ENCODE peak calls at places on chromosomes 4 and X, in four cellular contexts. One of them, this sample, is unnamed. For H3K27me3, the result is how much of the 10 kb centered on the place peaks cover.

GRCh38 chr4:38715076-38715475 is 51.1 kb downstream of the KLF3 start:
- DNase-seq in aorta: no peak
- DNase-seq in ovary: no peak
- DNase-seq in lung: no peak
- DNase-seq in this sample: no peak

GRCh38 chr4:149595500-149595899 is 220.1 kb downstream of the IQCM start:
- DNase-seq in ovary: no peak
- DNase-seq in lung: no peak
- DNase-seq in aorta: no peak
- DNase-seq in this sample: no peak

GRCh38 chr4:128384091-128384520 is 96.5 kb upstream of the PGRMC2 start:
- DNase-seq in aorta: no peak
- DNase-seq in lung: no peak
- DNase-seq in ovary: no peak
- DNase-seq in this sample: no peak

GRCh38 chr4:99593781-99594636 is 19.4 kb downstream of the MTTP start:
- DNase-seq in lung: no peak
- DNase-seq in ovary: no peak
- DNase-seq in aorta: no peak
- DNase-seq in this sample: no peak

GRCh38 chr4:40202474-40202873 is 5.6 kb downstream of the RHOH start:
- DNase-seq in ovary: no peak
- DNase-seq in lung: no peak
- DNase-seq in aorta: no peak
- DNase-seq in this sample: no peak

GRCh38 chr4:124527364-124527763 is 185.2 kb downstream of the ANKRD50 start:
- DNase-seq in lung: no peak
- DNase-seq in ovary: no peak
- DNase-seq in aorta: no peak
- DNase-seq in this sample: no peak

GRCh38 chr4:57442834-57443291 is 332.7 kb upstream of the IGFBP7 start:
- DNase-seq in aorta: no peak
- DNase-seq in lung: no peak
- DNase-seq in ovary: no peak
- DNase-seq in this sample: peak

GRCh38 chrX:46903458-46904242 is 8.6 kb upstream of the JADE3 start:
- DNase-seq in aorta: peak
- DNase-seq in ovary: peak
- DNase-seq in lung: peak
- DNase-seq in this sample: peak

GRCh38 chr4:42824278-42824977 is 68.1 kb upstream of the GRXCR1 start:
- DNase-seq in aorta: no peak
- DNase-seq in lung: peak
- DNase-seq in ovary: no peak
- DNase-seq in this sample: no peak

GRCh38 chr4:25951390-25951952 is 37.5 kb downstream of the SMIM20 start:
- DNase-seq in lung: no peak
- DNase-seq in ovary: no peak
- DNase-seq in aorta: no peak
- DNase-seq in this sample: no peak

GRCh38 chrX:12423346-12423745 is 285.1 kb downstream of the FRMPD4 start:
- DNase-seq in ovary: no peak
- DNase-seq in lung: no peak
- DNase-seq in aorta: no peak
- DNase-seq in this sample: no peak

GRCh38 chrX:139759637-139760036 is 51.7 kb upstream of the MCF2 start:
- DNase-seq in aorta: no peak
- DNase-seq in ovary: no peak
- DNase-seq in lung: no peak
- DNase-seq in this sample: no peak

GRCh38 chr4:15654556-15655222 is 468 bp downstream of the FBXL5 start:
- DNase-seq in aorta: peak
- DNase-seq in ovary: peak
- DNase-seq in lung: peak
- DNase-seq in this sample: peak

GRCh38 chrX:150664290-150664689 is 28.9 kb upstream of the MTMR1 start:
- DNase-seq in lung: peak
- DNase-seq in ovary: peak
- DNase-seq in aorta: no peak
- DNase-seq in this sample: peak

GRCh38 chr4:10129196-10130185 is 12.9 kb upstream of the WDR1 start:
- DNase-seq in ovary: no peak
- DNase-seq in lung: no peak
- DNase-seq in aorta: no peak
- DNase-seq in this sample: no peak

GRCh38 chrX:12936947-12937346 is 30.5 kb downstream of the TLR8 start:
- DNase-seq in ovary: no peak
- DNase-seq in lung: no peak
- DNase-seq in aorta: no peak
- DNase-seq in this sample: no peak

GRCh38 chr4:28469387-28469786 is 1608.7 kb downstream of the STIM2 start:
- DNase-seq in ovary: no peak
- DNase-seq in lung: no peak
- DNase-seq in aorta: no peak
- DNase-seq in this sample: no peak

GRCh38 chr4:176883108-176883550 is 90.4 kb upstream of the VEGFC start:
- DNase-seq in aorta: no peak
- DNase-seq in lung: no peak
- DNase-seq in ovary: no peak
- DNase-seq in this sample: no peak

GRCh38 chr4:2091990-2092652 is 33.0 kb downstream of the NAT8L start:
- DNase-seq in ovary: no peak
- DNase-seq in lung: peak
- DNase-seq in aorta: no peak
- DNase-seq in this sample: no peak

GRCh38 chrX:55715847-55716246 is 1.7 kb upstream of the RRAGB start:
- DNase-seq in ovary: no peak
- DNase-seq in aorta: no peak
- DNase-seq in lung: no peak
- DNase-seq in this sample: no peak

GRCh38 chr4:161702287-161702686 is 461.5 kb downstream of the FSTL5 start:
- DNase-seq in lung: no peak
- DNase-seq in aorta: no peak
- DNase-seq in ovary: no peak
- DNase-seq in this sample: no peak

GRCh38 chrX:154043003-154043402 is 23.3 kb upstream of the IRAK1 start:
- DNase-seq in ovary: no peak
- DNase-seq in lung: no peak
- DNase-seq in aorta: no peak
- DNase-seq in this sample: no peak

GRCh38 chrX:123685273-123685672 is 47.6 kb downstream of the THOC2 start:
- DNase-seq in ovary: no peak
- DNase-seq in lung: no peak
- DNase-seq in aorta: no peak
- DNase-seq in this sample: no peak

GRCh38 chr4:110886856-110887255 is 264.0 kb upstream of the PITX2 start:
- DNase-seq in ovary: no peak
- DNase-seq in lung: no peak
- DNase-seq in aorta: no peak
- DNase-seq in this sample: no peak

GRCh38 chr4:27117453-27117852 is 256.8 kb downstream of the STIM2 start:
- DNase-seq in aorta: no peak
- DNase-seq in lung: no peak
- DNase-seq in ovary: no peak
- DNase-seq in this sample: no peak

GRCh38 chr4:88297725-88298453 is 13.5 kb upstream of the PPM1K start:
- DNase-seq in ovary: no peak
- DNase-seq in aorta: no peak
- DNase-seq in lung: no peak
- DNase-seq in this sample: no peak

GRCh38 chr4:165201806-165202205 is 5.6 kb upstream of the KLHL2 start:
- DNase-seq in aorta: no peak
- DNase-seq in lung: no peak
- DNase-seq in ovary: no peak
- DNase-seq in this sample: no peak

GRCh38 chr4:168811793-168812651 is 198.0 kb downstream of the CBR4 start:
- DNase-seq in ovary: no peak
- DNase-seq in lung: no peak
- DNase-seq in aorta: no peak
- DNase-seq in this sample: no peak

GRCh38 chr4:108031427-108032083 is 41.9 kb downstream of the HADH start:
- DNase-seq in ovary: no peak
- DNase-seq in lung: no peak
- DNase-seq in aorta: no peak
- DNase-seq in this sample: no peak

GRCh38 chr4:108774809-108775530 is 12.1 kb upstream of the ETNPPL start:
- DNase-seq in ovary: no peak
- DNase-seq in aorta: peak
- DNase-seq in lung: peak
- DNase-seq in this sample: peak

GRCh38 chr4:159268607-159269006 is 165.7 kb downstream of the RAPGEF2 start:
- DNase-seq in ovary: no peak
- DNase-seq in aorta: no peak
- DNase-seq in lung: no peak
- DNase-seq in this sample: no peak
- H3K4me3 ChIP-seq in ovary: no peak
- H3K4me3 ChIP-seq in aorta: peak
- H3K4me3 ChIP-seq in lung: no peak
- H3K4me3 ChIP-seq in this sample: peak

GRCh38 chr4:119010909-119011606 is 122.4 kb downstream of the SYNPO2 start:
- DNase-seq in aorta: no peak
- DNase-seq in lung: peak
- DNase-seq in ovary: no peak
- DNase-seq in this sample: no peak
- H3K27ac ChIP-seq in aorta: no peak
- H3K27ac ChIP-seq in lung: no peak
- H3K27ac ChIP-seq in ovary: no peak
- H3K27ac ChIP-seq in this sample: peak

GRCh38 chr4:41214158-41215146 is at the start of gene APBB2:
- DNase-seq in aorta: peak
- DNase-seq in ovary: peak
- DNase-seq in lung: peak
- DNase-seq in this sample: peak

GRCh38 chr4:41215155-41215554 is 813 bp upstream of the APBB2 start:
- DNase-seq in ovary: no peak
- DNase-seq in lung: no peak
- DNase-seq in aorta: no peak
- DNase-seq in this sample: no peak

GRCh38 chr4:41209901-41210300 is 4.4 kb downstream of the APBB2 start:
- DNase-seq in aorta: no peak
- DNase-seq in ovary: no peak
- DNase-seq in lung: no peak
- DNase-seq in this sample: no peak

GRCh38 chr4:41213563-41214157 is 682 bp downstream of the APBB2 start:
- DNase-seq in ovary: peak
- DNase-seq in lung: no peak
- DNase-seq in aorta: peak
- DNase-seq in this sample: peak

DNA sequence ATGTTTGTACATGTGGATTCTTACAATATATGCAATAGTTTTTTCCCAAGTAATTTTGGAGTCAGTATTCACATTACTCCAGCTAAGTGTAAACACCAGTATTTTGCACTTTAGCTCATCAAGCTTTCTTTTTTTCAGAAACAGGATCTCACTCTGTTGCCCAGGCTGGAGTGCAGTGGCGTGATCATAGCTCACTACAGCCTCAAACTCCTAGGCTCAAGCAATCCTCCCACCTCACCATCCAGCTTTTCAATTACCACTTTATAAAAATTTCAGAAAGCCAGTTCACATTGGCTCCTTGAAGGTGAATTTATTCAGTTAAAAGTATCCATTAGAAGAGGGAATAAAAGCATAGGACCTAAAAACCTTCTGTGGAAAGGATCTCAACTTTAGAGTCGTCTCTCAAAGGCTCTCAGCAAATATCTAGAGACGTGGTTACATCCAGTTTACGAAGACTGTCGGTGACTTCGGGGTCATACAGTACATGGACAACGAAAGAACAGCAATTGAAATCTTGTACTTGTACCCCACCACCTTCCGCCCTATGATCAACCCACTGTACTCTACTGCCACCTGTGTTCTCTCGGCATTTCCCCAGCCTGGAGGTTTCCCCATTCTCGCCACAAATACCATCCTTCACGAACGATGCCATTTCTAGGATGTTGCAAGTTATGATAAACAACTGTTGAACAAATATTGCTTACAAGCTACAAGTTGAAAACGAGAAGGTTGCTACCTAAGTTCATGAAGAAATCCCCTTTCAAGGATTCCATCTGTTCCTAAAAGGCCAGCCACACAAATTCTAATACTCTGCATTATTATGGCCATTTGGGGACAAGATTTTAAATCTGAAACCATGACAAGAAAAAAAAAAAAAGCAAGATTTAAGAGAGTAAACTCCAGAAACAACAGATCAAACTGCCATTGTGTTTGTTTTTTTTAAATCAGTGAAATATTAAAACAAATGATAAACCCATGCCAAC is 1.8 kb downstream of the APBB2 start:
- DNase-seq in lung: peak
- DNase-seq in ovary: no peak
- DNase-seq in aorta: no peak
- DNase-seq in this sample: no peak
- H3K27me3 ChIP-seq in lung: under half
- H3K27me3 ChIP-seq in ovary: under half
- H3K27me3 ChIP-seq in aorta: under half
- H3K27me3 ChIP-seq in this sample: under half

GRCh38 chr4:172411180-172411579 is 598.0 kb downstream of the GALNTL6 start:
- DNase-seq in ovary: no peak
- DNase-seq in lung: no peak
- DNase-seq in aorta: no peak
- DNase-seq in this sample: no peak
- H3K4me3 ChIP-seq in ovary: no peak
- H3K4me3 ChIP-seq in lung: no peak
- H3K4me3 ChIP-seq in aorta: no peak
- H3K4me3 ChIP-seq in this sample: no peak